ENCODE peak calls at places on chromosomes 2 and 18, in four cellular contexts. Q is neuronal stem cell, I is DND-41, L is HepG2. B is an unnamed sample. For H3K4me1, the result is how much of the 10 kb centered on the place peaks cover.

GRCh38 chr2:20613342-20613916 is 37.5 kb downstream of the HS1BP3 start:
- DNase-seq in Q (no peak), I (no peak), L (no peak), B (no peak)

GRCh38 chr2:195580156-195580555 is 76.9 kb upstream of the SLC39A10 start:
- DNase-seq in Q (no peak), I (no peak), L (peak), B (no peak)

GRCh38 chr2:61822255-61822654 is 31.6 kb downstream of the FAM161A start:
- DNase-seq in Q (no peak), I (no peak), L (no peak), B (no peak)

GRCh38 chr2:157509755-157510154 is 65.9 kb upstream of the CYTIP start:
- DNase-seq in Q (no peak), I (no peak), L (no peak), B (no peak)

GRCh38 chr2:191180712-191181111 is 29.9 kb upstream of the STAT4 start:
- DNase-seq in Q (no peak), I (no peak), L (no peak), B (no peak)

GRCh38 chr2:240219208-240219890 is 78.9 kb upstream of the OTOS start:
- DNase-seq in Q (no peak), I (no peak), L (no peak), B (no peak)

GRCh38 chr2:190420822-190421221 is 12.7 kb downstream of the MFSD6 start:
- DNase-seq in Q (no peak), I (no peak), L (no peak), B (no peak)

GRCh38 chr2:186542002-186542401 is 47.9 kb upstream of the ITGAV start:
- DNase-seq in Q (no peak), I (no peak), L (no peak), B (no peak)

GRCh38 chr2:102397167-102397566 is 25.8 kb upstream of the IL18RAP start:
- DNase-seq in Q (no peak), I (no peak), L (no peak), B (no peak)

GRCh38 chr18:63953811-63954210 is 4.7 kb downstream of the HMSD start:
- DNase-seq in Q (no peak), I (no peak), L (no peak), B (no peak)

GRCh38 chr2:83901322-83901721 is 557.8 kb downstream of the SUCLG1 start:
- DNase-seq in Q (no peak), I (no peak), L (no peak), B (no peak)

GRCh38 chr2:201470821-201471731 is 19.5 kb downstream of the STRADB start:
- DNase-seq in Q (peak), I (no peak), L (no peak), B (no peak)

GRCh38 chr18:43312891-43313290 is 35.6 kb upstream of the SYT4 start:
- DNase-seq in Q (no peak), I (no peak), L (no peak), B (no peak)

GRCh38 chr18:8045890-8046289 is 478.8 kb downstream of the PTPRM start:
- DNase-seq in Q (no peak), I (no peak), L (no peak), B (no peak)

GRCh38 chr2:66574701-66575624 is 140.0 kb downstream of the MEIS1 start:
- DNase-seq in Q (peak), I (no peak), L (peak), B (peak)

GRCh38 chr2:128228894-128229293 is 89.8 kb downstream of the HS6ST1 start:
- DNase-seq in Q (no peak), I (no peak), L (peak), B (no peak)

GRCh38 chr2:14292964-14293363 is 339.6 kb upstream of the LRATD1 start:
- DNase-seq in Q (no peak), I (no peak), L (no peak), B (no peak)

GRCh38 chr2:237091779-237092436 is 6.2 kb downstream of the COPS8 start:
- DNase-seq in Q (no peak), I (no peak), L (no peak), B (no peak)

GRCh38 chr2:109530712-109531111 is 83.1 kb downstream of the SEPTIN10 start:
- DNase-seq in Q (no peak), I (no peak), L (no peak), B (no peak)

GRCh38 chr2:43025709-43026290 is 200.6 kb downstream of the ZFP36L2 start:
- DNase-seq in Q (no peak), I (no peak), L (no peak), B (no peak)

GRCh38 chr2:121831841-121832240 is 76.4 kb downstream of the TSN start:
- DNase-seq in Q (no peak), I (no peak), L (no peak), B (no peak)

GRCh38 chr2:64695656-64696310 is 42.1 kb upstream of the SERTAD2 start:
- DNase-seq in Q (no peak), I (no peak), L (no peak), B (no peak)

GRCh38 chr2:158782126-158782525 is 13.0 kb upstream of the DAPL1 start:
- DNase-seq in Q (no peak), I (no peak), L (no peak), B (no peak)

GRCh38 chr18:79485788-79486355 is 90.1 kb downstream of the NFATC1 start:
- DNase-seq in Q (no peak), I (no peak), L (no peak), B (no peak)

GRCh38 chr2:233865838-233866237 is 2.3 kb downstream of the MSL3B start:
- DNase-seq in Q (no peak), I (peak), L (peak), B (no peak)

GRCh38 chr2:43841949-43842865 is 3.4 kb downstream of the ABCG8 start:
- DNase-seq in Q (no peak), I (no peak), L (peak), B (no peak)

GRCh38 chr2:147082850-147083522 is 761.8 kb upstream of the ACVR2A start:
- DNase-seq in Q (peak), I (peak), L (peak), B (peak)

GRCh38 chr2:4499316-4499715 is 795.9 kb downstream of the DCDC2C start:
- DNase-seq in Q (no peak), I (no peak), L (no peak), B (no peak)

GRCh38 chr18:57660961-57661360 is 39.3 kb upstream of the NARS1 start:
- DNase-seq in Q (no peak), I (no peak), L (no peak), B (no peak)

GRCh38 chr2:129813404-129813803 is 166.1 kb upstream of the RAB6C start:
- DNase-seq in Q (no peak), I (no peak), L (no peak), B (no peak)

GRCh38 chr2:165274698-165275097 is 35.5 kb downstream of the SCN2A start:
- DNase-seq in Q (no peak), I (no peak), L (no peak), B (no peak)

GRCh38 chr2:158837645-158838044 is 42.5 kb downstream of the DAPL1 start:
- DNase-seq in Q (no peak), I (no peak), L (no peak), B (no peak)

GRCh38 chr18:12842459-12843380 is 41.3 kb downstream of the PTPN2 start:
- DNase-seq in Q (no peak), I (no peak), L (no peak), B (no peak)

GRCh38 chr2:219426534-219427136 is 8.0 kb upstream of the SPEG start:
- DNase-seq in Q (no peak), I (no peak), L (no peak), B (no peak)

GRCh38 chr2:43021791-43022500 is 204.5 kb downstream of the ZFP36L2 start:
- DNase-seq in Q (no peak), I (no peak), L (peak), B (no peak)

GRCh38 chr2:69694894-69695849 is 46.8 kb upstream of the ANXA4 start:
- DNase-seq in Q (no peak), I (peak), L (peak), B (no peak)

GRCh38 chr2:136510244-136510643 is 255.1 kb upstream of the THSD7B start:
- DNase-seq in Q (peak), I (no peak), L (no peak), B (peak)

GRCh38 chr2:164735309-164735919 is 106.2 kb downstream of the COBLL1 start:
- DNase-seq in Q (no peak), I (no peak), L (no peak), B (no peak)

GRCh38 chr18:21763846-21764646 is 23.5 kb downstream of the MIB1 start:
- DNase-seq in Q (no peak), I (no peak), L (no peak), B (no peak)

GRCh38 chr2:156435392-156435724 is 821 bp upstream of the GPD2 start:
- DNase-seq in Q (no peak), I (no peak), L (no peak), B (no peak)

GRCh38 chr2:156435725-156436476 is at the start of gene GPD2:
- DNase-seq in Q (peak), I (peak), L (no peak), B (peak)

GRCh38 chr2:156437272-156437671 is 1.1 kb downstream of the GPD2 start:
- DNase-seq in Q (no peak), I (no peak), L (no peak), B (no peak)

GRCh38 chr2:156436477-156437085 is 402 bp downstream of the GPD2 start:
- DNase-seq in Q (peak), I (peak), L (no peak), B (peak)

GRCh38 chr2:156437876-156438410 is 1.8 kb downstream of the GPD2 start:
- DNase-seq in Q (no peak), I (no peak), L (no peak), B (no peak)
- H3K4me3 ChIP-seq in Q (no peak), I (peak), L (no peak), B (no peak)

GRCh38 chr18:47928466-47928865 is 2.0 kb downstream of the SMAD2 start:
- DNase-seq in Q (no peak), I (no peak), L (no peak), B (no peak)
- H3K4me1 ChIP-seq in Q (under half), I (half or more), L (half or more), B (under half)

GRCh38 chr2:177265834-177266817 is 1.6 kb upstream of the NFE2L2 start:
- DNase-seq in Q (no peak), I (peak), L (peak), B (no peak)
- H3K4me3 ChIP-seq in Q (peak), I (peak), L (peak), B (no peak)

GRCh38 chr18:32289480-32290075 is 99.7 kb downstream of the MEP1B start:
- DNase-seq in Q (peak), I (peak), L (peak), B (peak)

GRCh38 chr18:32286749-32287148 is 96.9 kb downstream of the MEP1B start:
- DNase-seq in Q (no peak), I (no peak), L (no peak), B (no peak)

GRCh38 chr18:32284284-32284683 is 94.4 kb downstream of the MEP1B start:
- DNase-seq in Q (no peak), I (no peak), L (no peak), B (no peak)

GRCh38 chr18:32287249-32287648 is 97.4 kb downstream of the MEP1B start:
- DNase-seq in Q (no peak), I (no peak), L (no peak), B (no peak)

DNA sequence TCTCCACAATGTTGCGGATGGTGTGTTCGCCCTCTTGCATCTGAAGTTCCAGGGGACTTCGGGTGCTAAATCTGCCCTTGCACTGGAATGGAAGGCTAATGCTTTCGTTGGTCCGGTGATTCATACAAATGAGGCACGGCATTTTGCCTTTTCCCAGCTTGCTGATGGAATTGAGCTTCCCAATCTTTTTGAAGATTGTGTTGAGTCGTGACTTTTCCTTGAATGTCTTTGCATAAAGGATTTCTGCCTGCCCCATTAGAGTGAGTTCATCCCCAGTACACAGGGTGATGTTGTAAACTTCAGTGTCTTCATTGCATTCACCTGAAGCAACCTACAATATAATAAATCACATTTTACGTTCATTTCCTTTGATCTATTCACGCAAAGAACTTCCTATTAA is 98.0 kb downstream of the MEP1B start:
- DNase-seq in Q (no peak), I (no peak), L (no peak), B (no peak)
- H3K4me1 ChIP-seq in Q (under half), I (under half), L (under half), B (under half)

GRCh38 chr18:76838182-76838581 is 15.8 kb downstream of the ZNF236 start:
- DNase-seq in Q (no peak), I (no peak), L (peak), B (no peak)

GRCh38 chr18:76839395-76839794 is 17.0 kb downstream of the ZNF236 start:
- DNase-seq in Q (no peak), I (no peak), L (no peak), B (no peak)

GRCh38 chr18:76834379-76834778 is 12.0 kb downstream of the ZNF236 start:
- DNase-seq in Q (no peak), I (no peak), L (no peak), B (no peak)

GRCh38 chr18:76837071-76837470 is 14.7 kb downstream of the ZNF236 start:
- DNase-seq in Q (no peak), I (no peak), L (no peak), B (no peak)

GRCh38 chr18:76835380-76835779 is 13.0 kb downstream of the ZNF236 start:
- DNase-seq in Q (no peak), I (no peak), L (no peak), B (no peak)
- H3K4me3 ChIP-seq in Q (no peak), I (no peak), L (no peak), B (no peak)

GRCh38 chr2:105252271-105252670 is 10.7 kb downstream of the GPR45 start:
- DNase-seq in Q (no peak), I (no peak), L (no peak), B (peak)

GRCh38 chr2:105258835-105259350 is 17.4 kb downstream of the GPR45 start:
- DNase-seq in Q (no peak), I (no peak), L (no peak), B (no peak)

GRCh38 chr2:105256431-105257047 is 15.0 kb downstream of the GPR45 start:
- DNase-seq in Q (no peak), I (no peak), L (no peak), B (peak)

GRCh38 chr2:105257981-105258380 is 16.4 kb downstream of the GPR45 start:
- DNase-seq in Q (no peak), I (no peak), L (no peak), B (no peak)

DNA sequence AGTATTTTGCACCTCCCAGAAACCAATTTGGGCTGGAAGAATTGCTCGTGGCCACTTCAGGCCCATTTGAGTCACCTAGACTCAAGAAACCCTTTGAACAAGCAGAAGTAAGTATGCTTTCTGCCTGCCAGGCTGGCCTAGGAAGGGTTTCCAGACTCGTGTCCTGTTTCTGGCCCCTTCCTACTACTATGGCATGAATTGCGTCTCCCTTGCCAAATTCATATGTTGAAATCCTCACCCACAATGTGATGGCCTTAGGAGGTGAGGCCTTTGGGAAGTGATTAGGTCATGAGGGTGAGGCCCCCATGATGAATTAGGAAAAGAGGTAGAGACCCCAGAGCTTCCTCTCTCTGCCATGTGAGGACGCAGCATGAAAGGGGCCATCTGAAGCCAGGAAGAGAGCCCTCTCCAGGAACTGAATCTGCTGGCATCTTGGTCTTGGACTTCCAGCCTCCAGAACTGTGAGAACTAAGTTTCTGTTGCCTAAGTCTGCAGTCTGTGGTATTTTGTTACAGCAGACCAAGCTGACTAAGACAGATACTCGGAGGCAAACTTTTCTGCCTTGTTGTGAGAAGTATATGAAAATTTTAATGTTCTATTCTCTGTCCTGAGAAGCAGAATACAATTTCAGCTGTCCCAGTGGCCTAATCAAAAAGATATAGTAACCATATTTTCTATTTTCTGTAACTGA is 13.1 kb downstream of the GPR45 start:
- DNase-seq in Q (no peak), I (no peak), L (no peak), B (no peak)
- H3K4me1 ChIP-seq in Q (under half), I (under half), L (under half), B (under half)

DNA sequence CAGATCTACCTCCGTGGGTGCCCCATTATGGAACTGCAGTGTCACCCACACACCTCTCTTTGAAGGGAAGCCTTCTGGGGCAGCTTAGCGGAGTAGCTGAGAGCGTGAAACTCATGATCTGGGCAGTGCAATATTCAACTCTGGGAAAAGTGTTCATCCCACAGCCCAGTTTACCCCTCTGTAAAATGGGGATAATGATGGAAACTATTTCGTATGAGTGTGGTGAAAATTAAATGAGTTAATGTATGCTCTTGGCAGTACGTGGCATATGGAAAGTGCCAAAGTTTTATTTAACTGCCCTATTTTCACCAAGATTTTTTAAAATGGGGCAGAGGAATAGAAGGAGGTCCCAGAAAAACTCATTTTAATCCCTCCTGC is 11.5 kb downstream of the EVX2 start:
- DNase-seq in Q (no peak), I (no peak), L (no peak), B (no peak)
- H3K4me3 ChIP-seq in Q (no peak), I (no peak), L (no peak), B (no peak)

GRCh38 chr2:47036489-47036769 is 118.7 kb downstream of the STPG4 start:
- DNase-seq in Q (no peak), I (no peak), L (no peak), B (no peak)
- H3K4me1 ChIP-seq in Q (under half), I (under half), L (half or more), B (under half)

B was measured in HAP-1.